ENCODE peak calls at places on chromosomes 7 and 10, in eight cellular contexts. L, Y, C, S, D, K, N and I are unnamed samples.

GRCh38 chr10:12638103-12638502 is 288.8 kb downstream of the CAMK1D start:
- DNase-seq in S (peak; percentile 15), L (peak; percentile 92), C (no peak), D (no peak), N (no peak), Y (no peak), K (no peak), I (no peak)

GRCh38 chr7:18771834-18772566 is 276.5 kb downstream of the HDAC9 start:
- DNase-seq in C (no peak), D (no peak), L (no peak), K (no peak), S (peak; percentile 33), Y (no peak), N (no peak), I (no peak)

GRCh38 chr7:46220066-46220630 is 299.1 kb upstream of the IGFBP3 start:
- DNase-seq in K (no peak), L (no peak), C (no peak), Y (no peak), D (no peak), N (peak; percentile 88), S (peak; percentile 53), I (no peak)

GRCh38 chr10:46524471-46525176 is 31.8 kb downstream of the GPRIN2 start:
- DNase-seq in N (peak; percentile 96), S (peak; percentile 79), K (peak; percentile 93), L (no peak), C (no peak), D (no peak), Y (peak; percentile 91), I (peak; percentile 49)

GRCh38 chr7:147022056-147022455 is 905.5 kb downstream of the CNTNAP2 start:
- DNase-seq in S (no peak), D (no peak), K (no peak), L (no peak), N (no peak), C (no peak), Y (peak; percentile 2), I (no peak)

GRCh38 chr10:127506094-127506493 is 43.0 kb upstream of the NPS start:
- DNase-seq in K (no peak), N (no peak), L (no peak), Y (no peak), S (no peak), D (no peak), C (no peak), I (no peak)

GRCh38 chr7:81956520-81956919 is 186.7 kb upstream of the HGF start:
- DNase-seq in C (no peak), Y (peak; percentile 85), D (no peak), L (no peak), S (peak; percentile 50), K (no peak), N (peak; percentile 32), I (no peak)

GRCh38 chr10:62082729-62083412 is 181.4 kb downstream of the ARID5B start:
- DNase-seq in L (peak; percentile 16), N (no peak), K (no peak), S (peak; percentile 64), C (peak; percentile 52), D (no peak), Y (peak; percentile 87), I (no peak)

GRCh38 chr10:32346551-32347362 is at the start of gene EPC1:
- DNase-seq in N (peak; percentile 76), S (peak; percentile 94), L (peak; percentile 89), K (peak; percentile 60), D (peak; percentile 80), C (peak; percentile 90), Y (peak; percentile 93), I (peak; percentile 91)

GRCh38 chr7:41149576-41149975 is 553.3 kb downstream of the INHBA start:
- DNase-seq in K (no peak), L (no peak), N (no peak), C (no peak), S (no peak), Y (no peak), D (no peak), I (no peak)

GRCh38 chr10:71974489-71975011 is 10.4 kb downstream of the CHST3 start:
- DNase-seq in C (no peak), N (peak; percentile 88), S (peak; percentile 96), K (no peak), L (no peak), Y (peak; percentile 54), D (no peak), I (no peak)

GRCh38 chr10:34761443-34761842 is 53.7 kb downstream of the PARD3 start:
- DNase-seq in C (no peak), S (peak; percentile 29), N (no peak), L (no peak), Y (no peak), D (no peak), K (no peak), I (no peak)